ENCODE peak calls at places on chromosome 1, in five cellular contexts. J, H, X, T and M are unnamed samples.

GRCh38 chr1:81165963-81166362 is 634.8 kb upstream of the ADGRL2 start:
- DNase-seq in J (no peak), H (no peak), X (no peak), T (no peak), M (no peak)

GRCh38 chr1:149848340-149848771 is 51.0 kb upstream of the BOLA1 start:
- DNase-seq in J (no peak), H (peak; percentile 37), X (no peak), T (no peak), M (no peak)

GRCh38 chr1:198540580-198540979 is at the start of gene ATP6V1G3:
- DNase-seq in J (no peak), H (no peak), X (no peak), T (no peak), M (no peak)

GRCh38 chr1:14961661-14962267 is 191.8 kb upstream of the TMEM51 start:
- DNase-seq in J (peak; percentile 48), H (no peak), X (no peak), T (peak; percentile 50), M (no peak)

GRCh38 chr1:109782927-109783326 is 19.2 kb upstream of the EPS8L3 start:
- DNase-seq in J (no peak), H (no peak), X (no peak), T (no peak), M (no peak)

GRCh38 chr1:205447457-205448415 is 8.1 kb downstream of the BLACAT1 start:
- DNase-seq in J (no peak), H (no peak), X (no peak), T (no peak), M (no peak)

GRCh38 chr1:111366256-111366655 is 61.3 kb downstream of the OVGP1 start:
- DNase-seq in J (no peak), H (no peak), X (no peak), T (no peak), M (no peak)

GRCh38 chr1:200483491-200484143 is 73.8 kb upstream of the ZNF281 start:
- DNase-seq in J (peak; percentile 28), H (peak; percentile 77), X (peak; percentile 72), T (peak; percentile 34), M (peak; percentile 91)

GRCh38 chr1:81607086-81607485 is 193.6 kb upstream of the ADGRL2 start:
- DNase-seq in J (no peak), H (no peak), X (no peak), T (no peak), M (no peak)

GRCh38 chr1:116878804-116879477 is 30.8 kb upstream of the PTGFRN start:
- DNase-seq in J (peak; percentile 71), H (no peak), X (peak; percentile 61), T (peak; percentile 66), M (peak; percentile 18)

GRCh38 chr1:116911779-116912469 is 2.2 kb downstream of the PTGFRN start:
- DNase-seq in J (no peak), H (no peak), X (no peak), T (peak; percentile 38), M (no peak)

GRCh38 chr1:106937104-106937503 is 119.4 kb upstream of the PRMT6 start:
- DNase-seq in J (no peak), H (no peak), X (no peak), T (no peak), M (no peak)

GRCh38 chr1:84944767-84945486 is 51.9 kb upstream of the LPAR3 start:
- DNase-seq in J (peak; percentile 63), H (peak; percentile 84), X (peak; percentile 81), T (peak; percentile 69), M (peak; percentile 90)

GRCh38 chr1:107883562-107883961 is 81.4 kb downstream of the VAV3 start:
- DNase-seq in J (no peak), H (no peak), X (no peak), T (no peak), M (no peak)

GRCh38 chr1:118148034-118148433 is 37.0 kb downstream of the SPAG17 start:
- DNase-seq in J (no peak), H (no peak), X (no peak), T (no peak), M (no peak)

GRCh38 chr1:2189459-2190425 is 4.8 kb downstream of the FAAP20 start:
- DNase-seq in J (peak; percentile 94), H (peak; percentile 93), X (no peak), T (peak; percentile 94), M (peak; percentile 80)

GRCh38 chr1:179794669-179795068 is 51.6 kb downstream of the FAM163A start:
- DNase-seq in J (peak; percentile 60), H (no peak), X (no peak), T (no peak), M (no peak)

GRCh38 chr1:175254190-175254589 is 61.6 kb upstream of the KIAA0040 start:
- DNase-seq in J (no peak), H (no peak), X (no peak), T (no peak), M (no peak)

GRCh38 chr1:228490120-228491078 is 3.2 kb downstream of the RNF187 start:
- DNase-seq in J (no peak), H (no peak), X (no peak), T (peak; percentile 48), M (peak; percentile 6)

GRCh38 chr1:21124846-21125245 is 51.9 kb downstream of the EIF4G3 start:
- DNase-seq in J (no peak), H (no peak), X (no peak), T (no peak), M (no peak)

GRCh38 chr1:191498318-191498717 is 659.9 kb upstream of the RGS18 start:
- DNase-seq in J (no peak), H (no peak), X (no peak), T (peak; percentile 22), M (no peak)

GRCh38 chr1:186078245-186078644 is 296.8 kb downstream of the TPR start:
- DNase-seq in J (no peak), H (no peak), X (peak; percentile 28), T (no peak), M (no peak)

DNA sequence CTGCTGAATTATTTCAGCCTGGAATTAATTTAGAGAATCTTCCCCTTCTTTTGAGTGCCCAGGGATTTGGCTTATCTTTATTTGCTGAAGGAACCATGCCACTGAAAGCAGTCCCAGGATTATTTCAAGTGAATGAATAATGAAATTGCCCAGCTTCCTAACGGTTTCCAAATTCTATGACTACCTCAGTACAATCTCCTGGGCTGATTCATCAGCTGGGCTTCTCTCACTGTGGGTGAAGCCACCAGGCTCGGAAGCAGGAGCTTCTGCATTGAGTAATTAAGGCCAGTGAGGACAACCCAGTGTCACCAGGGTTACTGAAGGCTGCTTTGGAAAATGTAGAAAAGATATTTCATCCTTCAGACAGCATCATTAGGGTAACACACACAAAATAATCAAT is 169.9 kb downstream of the DAB1 start:
- DNase-seq in J (no peak), H (no peak), X (no peak), T (no peak), M (no peak)
- TF ChIP-seq ZBTB33 in J (no peak), H (no peak), X (no peak), T (no peak), M (no peak)

GRCh38 chr1:41354956-41355355 is 6.3 kb upstream of the FOXO6 start:
- DNase-seq in J (no peak), H (no peak), X (no peak), T (no peak), M (no peak)
- TF ChIP-seq ZBTB33 in J (no peak), H (no peak), X (no peak), T (no peak), M (no peak)

GRCh38 chr1:31447210-31447609 is 34.2 kb downstream of the SERINC2 start:
- DNase-seq in J (no peak), H (peak; percentile 56), X (no peak), T (no peak), M (no peak)
- TF ChIP-seq ZBTB33 in J (no peak), H (peak; percentile 47), X (no peak), T (no peak), M (no peak)

GRCh38 chr1:55970711-55971110 is 608.7 kb downstream of the PLPP3 start:
- DNase-seq in J (no peak), H (no peak), X (no peak), T (no peak), M (no peak)
- TF ChIP-seq ZBTB33 in J (no peak), H (no peak), X (no peak), T (no peak), M (no peak)

GRCh38 chr1:226644541-226645176 is 94.4 kb downstream of the ITPKB start:
- DNase-seq in J (no peak), H (no peak), X (no peak), T (no peak), M (no peak)
- TF ChIP-seq ZBTB33 in J (no peak), H (no peak), X (no peak), T (no peak), M (no peak)

DNA sequence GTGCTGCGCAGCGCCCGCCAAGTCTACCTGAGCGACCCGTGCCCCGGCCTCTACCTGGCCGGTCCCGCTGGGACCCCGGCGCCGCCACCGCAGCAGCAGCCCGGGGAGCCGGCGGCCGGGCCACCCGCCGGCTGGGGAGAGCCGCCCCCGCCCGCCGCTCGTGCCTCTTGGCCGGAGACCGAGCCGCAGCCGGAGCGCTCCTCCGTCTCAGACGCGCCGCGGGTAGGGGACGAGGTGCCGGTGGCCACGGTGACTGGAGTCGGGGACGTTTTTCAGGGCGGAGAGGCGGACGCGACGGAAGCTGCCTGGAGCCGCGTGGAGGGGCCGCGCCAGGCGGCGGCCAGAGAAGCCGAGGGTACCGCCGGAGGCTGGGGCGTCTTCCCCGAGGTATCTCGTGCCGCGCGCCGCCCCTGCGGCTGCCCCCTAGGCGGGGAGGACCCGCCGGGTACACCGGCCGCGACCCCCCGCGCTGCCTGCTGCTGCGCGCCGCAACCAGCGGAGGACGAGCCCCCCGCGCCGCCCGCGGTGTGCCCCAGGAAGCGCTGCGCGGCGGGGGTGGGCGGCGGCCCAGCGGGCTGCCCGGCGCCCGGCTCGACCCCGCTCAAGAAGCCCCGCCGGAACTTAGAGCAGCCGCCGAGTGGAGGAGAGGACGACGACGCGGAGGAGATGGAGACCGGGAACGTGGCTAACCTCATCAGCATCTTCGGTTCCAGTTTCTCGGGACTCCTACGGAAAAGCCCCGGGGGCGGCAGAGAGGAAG is 697 bp downstream of the IER5 start:
- DNase-seq in J (peak; percentile 73), H (no peak), X (no peak), T (peak; percentile 37), M (no peak)
- TF ChIP-seq ZBTB33 in J (no peak), H (no peak), X (no peak), T (no peak), M (no peak)

DNA sequence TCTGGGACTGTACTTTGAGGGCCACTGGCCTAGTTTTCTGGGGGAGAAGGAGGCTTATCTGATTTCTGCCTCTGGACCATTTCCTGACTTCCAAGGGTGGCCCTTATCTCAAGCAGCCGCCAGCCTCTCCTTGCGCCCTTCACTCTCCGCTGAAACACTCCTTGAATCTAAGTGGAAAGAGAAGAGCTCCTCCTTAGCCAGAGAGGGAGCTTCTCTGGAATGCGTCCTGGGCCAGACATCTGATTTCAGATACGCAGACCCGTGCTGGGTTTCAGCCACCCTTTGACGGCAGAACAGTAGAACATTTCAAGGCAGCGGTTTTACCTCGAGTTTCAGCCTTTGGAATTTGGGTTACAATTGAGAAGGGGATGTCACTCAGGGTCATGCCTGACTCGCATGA is 308.0 kb downstream of the CAMTA1 start:
- DNase-seq in J (no peak), H (no peak), X (no peak), T (no peak), M (no peak)
- TF ChIP-seq ZBTB33 in J (no peak), H (no peak), X (no peak), T (no peak), M (no peak)